ENCODE peak calls at places on chromosome 1, in four cellular contexts. L, N, C and S are unnamed samples.

GRCh38 chr1:214136336-214136735 is 144.6 kb upstream of the SMYD2 start:
- DNase-seq in L (no peak), N (no peak), C (no peak), S (no peak)

GRCh38 chr1:6922096-6922931 is 137.1 kb downstream of the CAMTA1 start:
- DNase-seq in L (no peak), N (no peak), C (no peak), S (no peak)

GRCh38 chr1:224820341-224820740 is 109.1 kb upstream of the DNAH14 start:
- DNase-seq in L (no peak), N (no peak), C (no peak), S (no peak)

GRCh38 chr1:219265026-219265515 is 91.4 kb downstream of the LYPLAL1 start:
- DNase-seq in L (no peak), N (no peak), C (no peak), S (no peak)

GRCh38 chr1:36446261-36446660 is 4.0 kb downstream of the OSCP1 start:
- DNase-seq in L (peak), N (no peak), C (no peak), S (no peak)

GRCh38 chr1:214510477-214510876 is 40.9 kb downstream of the PTPN14 start:
- DNase-seq in L (no peak), N (no peak), C (no peak), S (no peak)

GRCh38 chr1:41450747-41451285 is 33.7 kb downstream of the EDN2 start:
- DNase-seq in L (no peak), N (no peak), C (no peak), S (no peak)

GRCh38 chr1:225447649-225448048 is 19.8 kb upstream of the LBR start:
- DNase-seq in L (no peak), N (no peak), C (no peak), S (no peak)

DNA sequence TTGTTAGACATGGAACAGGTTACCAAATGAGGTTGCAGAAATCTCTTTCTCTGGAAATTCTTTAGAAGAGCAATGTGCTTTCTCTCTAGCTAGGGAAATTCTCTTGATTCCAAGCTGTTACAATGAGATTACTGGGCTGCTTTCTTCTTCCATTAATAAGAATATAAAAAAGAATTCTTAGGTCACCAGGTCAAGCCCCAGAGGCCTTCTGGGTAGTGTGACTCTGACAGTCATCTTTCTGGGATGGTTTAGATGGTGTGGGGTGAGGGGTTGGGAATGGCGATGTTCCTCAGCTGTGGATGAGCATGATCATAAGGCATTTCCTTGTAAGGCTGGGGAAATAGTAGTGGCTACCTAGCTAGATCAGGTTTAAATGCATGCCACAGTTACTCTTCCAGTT is 35.3 kb downstream of the FGGY start:
- DNase-seq in L (peak), N (no peak), C (no peak), S (no peak)
- H3K4ac ChIP-seq in L (no peak), N (no peak), C (no peak), S (no peak)

DNA sequence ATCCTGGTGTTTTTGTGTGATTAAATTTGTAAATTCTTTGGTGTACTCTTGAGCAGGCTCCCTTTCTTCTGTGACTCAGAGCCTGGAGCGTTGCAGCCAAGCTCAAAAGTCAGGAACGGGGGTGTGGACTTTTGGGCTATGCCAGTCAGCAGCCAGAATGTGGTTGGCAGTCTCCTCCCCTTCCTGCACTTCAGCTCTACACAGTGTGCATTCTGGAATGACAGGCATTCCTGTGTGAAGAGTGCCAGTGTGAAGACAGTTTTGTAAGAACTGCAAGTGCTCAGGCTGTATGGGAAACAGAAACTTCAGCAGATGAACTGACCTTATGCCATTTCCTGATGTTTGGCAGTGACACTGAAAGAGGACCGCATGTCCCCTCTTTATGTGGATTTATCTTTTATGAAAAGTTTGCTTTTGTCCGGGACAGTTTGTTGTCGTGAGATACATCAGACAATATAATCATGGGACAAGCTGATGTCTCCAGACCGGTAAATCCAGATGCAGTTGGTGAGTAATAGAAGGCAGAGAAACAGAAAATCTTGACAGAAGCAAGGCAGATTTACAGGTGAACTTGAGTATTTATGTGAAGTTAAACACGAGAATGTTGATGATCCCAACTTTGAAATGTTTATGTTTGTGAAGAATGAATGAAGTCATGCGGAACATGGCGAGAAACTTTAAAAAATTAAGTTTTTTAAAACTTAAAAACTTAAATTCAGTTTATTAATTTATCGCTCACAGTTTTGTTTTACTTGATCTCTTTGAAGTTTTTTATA is 67.7 kb upstream of the RCC1 start:
- DNase-seq in L (peak), N (peak), C (peak), S (peak)
- H3K4me3 ChIP-seq in L (no peak), N (no peak), C (no peak), S (no peak)

DNA sequence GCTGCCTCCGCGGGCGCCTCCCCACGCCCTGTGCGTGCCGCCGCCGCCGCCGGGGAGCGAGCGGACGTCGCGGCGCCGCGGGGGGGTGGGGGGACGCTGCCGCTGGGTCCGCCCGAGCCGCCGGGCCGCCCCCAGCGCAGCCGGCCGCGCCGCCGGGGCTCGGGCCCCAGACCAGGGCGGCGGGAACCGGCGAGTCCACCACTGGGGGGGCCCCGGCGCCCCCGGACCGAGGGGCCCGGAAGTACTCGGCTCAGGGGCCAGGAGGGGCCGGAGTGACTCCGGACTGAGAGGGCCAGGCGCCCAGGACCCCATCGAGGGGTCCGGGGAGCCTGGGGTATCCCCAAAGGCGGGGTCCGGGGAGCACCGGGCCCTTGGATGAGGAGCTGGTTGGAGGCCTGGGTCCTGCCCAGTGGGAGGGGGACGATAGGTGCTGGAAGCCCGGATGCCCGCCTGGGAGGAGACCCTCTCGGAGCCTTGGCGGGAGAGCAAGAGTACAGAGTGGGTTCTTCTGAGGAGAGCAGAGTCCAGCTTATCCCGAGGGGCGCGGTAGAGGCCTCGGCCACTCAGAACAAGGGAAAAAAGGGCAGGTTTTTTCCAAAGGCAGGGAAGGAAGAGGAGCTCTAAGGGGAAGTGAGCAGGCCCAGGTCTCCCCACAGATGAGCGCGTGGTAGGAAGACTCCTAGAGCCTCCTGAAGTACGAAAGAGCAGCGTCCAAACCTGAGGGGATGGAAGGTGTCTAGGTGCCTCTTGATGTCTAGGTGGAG is 554 bp downstream of the GMEB1 start:
- DNase-seq in L (peak), N (peak), C (no peak), S (peak)
- H2BK12ac ChIP-seq in L (no peak), N (no peak), C (peak), S (no peak)

GRCh38 chr1:156376146-156376545 is 7.1 kb downstream of the RHBG start:
- DNase-seq in L (no peak), N (no peak), C (no peak), S (no peak)

GRCh38 chr1:156379420-156380165 is 10.6 kb downstream of the RHBG start:
- DNase-seq in L (peak), N (no peak), C (no peak), S (no peak)

GRCh38 chr1:156382561-156382960 is 13.6 kb downstream of the RHBG start:
- DNase-seq in L (no peak), N (no peak), C (no peak), S (no peak)

GRCh38 chr1:156376958-156377919 is 8.2 kb downstream of the RHBG start:
- DNase-seq in L (no peak), N (no peak), C (no peak), S (no peak)

DNA sequence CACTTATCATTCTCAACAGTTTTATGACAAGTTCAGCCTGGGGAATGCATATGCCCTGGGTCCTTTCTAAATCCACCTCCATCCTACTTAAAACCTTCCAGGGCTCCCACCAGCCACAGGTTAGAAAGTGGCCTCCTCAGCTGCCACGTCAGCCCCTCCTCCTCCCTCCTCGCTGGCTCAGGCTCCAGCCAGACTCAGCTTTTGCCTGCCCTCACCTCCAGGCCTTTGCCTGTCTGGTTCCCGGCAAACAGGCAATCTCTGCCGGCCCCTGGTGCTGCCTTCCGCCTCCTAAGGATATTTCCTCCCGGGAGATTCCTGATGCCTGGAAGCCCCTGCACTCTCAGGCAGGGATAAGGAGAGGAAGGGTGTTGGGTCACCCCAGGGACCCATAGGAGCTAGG is 9.5 kb downstream of the RHBG start:
- DNase-seq in L (no peak), N (no peak), C (no peak), S (no peak)
- H3K4ac ChIP-seq in L (no peak), N (no peak), C (no peak), S (no peak)

GRCh38 chr1:182589520-182589919 is 464 bp upstream of the RNASEL start:
- DNase-seq in L (no peak), N (no peak), C (no peak), S (no peak)
- H3K4me3 ChIP-seq in L (no peak), N (no peak), C (no peak), S (no peak)

GRCh38 chr1:46133181-46133658 is 791 bp upstream of the PIK3R3 start:
- DNase-seq in L (no peak), N (no peak), C (no peak), S (no peak)

GRCh38 chr1:46131727-46132528 is 501 bp downstream of the PIK3R3 start:
- DNase-seq in L (peak), N (no peak), C (no peak), S (no peak)

GRCh38 chr1:46131093-46131492 is 1.3 kb downstream of the PIK3R3 start:
- DNase-seq in L (peak), N (no peak), C (no peak), S (no peak)

GRCh38 chr1:46133946-46134345 is 1.5 kb upstream of the PIK3R3 start:
- DNase-seq in L (no peak), N (no peak), C (no peak), S (no peak)

DNA sequence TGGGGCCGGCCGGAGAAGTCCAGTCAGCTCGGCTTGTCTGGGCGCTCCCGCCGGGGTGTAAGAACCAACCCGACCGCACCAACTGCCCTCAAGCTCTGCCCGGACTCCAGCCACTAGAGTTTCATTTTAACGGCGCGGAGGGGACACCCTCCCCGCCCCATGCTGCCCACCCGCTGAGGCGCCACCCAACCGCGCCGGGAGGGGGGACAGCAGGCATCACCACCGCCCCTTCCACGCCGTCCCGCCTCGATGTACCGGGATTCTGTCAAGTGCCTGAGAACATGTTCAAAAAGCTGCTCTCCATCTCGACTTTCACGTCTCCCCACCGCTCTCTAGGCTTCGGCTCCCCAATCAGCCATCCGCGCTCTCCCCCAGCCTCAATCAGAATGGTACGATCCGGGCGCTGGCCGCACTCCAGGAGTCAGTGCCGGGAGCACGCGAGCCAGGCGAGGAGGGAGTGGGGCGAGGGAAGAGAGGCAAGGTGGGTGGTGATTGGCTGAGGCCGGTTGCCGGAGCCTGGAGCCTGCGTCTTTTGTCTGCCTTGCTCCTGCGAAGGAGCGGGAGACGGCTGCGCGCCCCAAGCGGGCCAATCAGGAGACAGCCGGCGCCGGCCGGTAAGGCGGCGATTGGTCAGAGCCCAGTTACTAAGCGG is at the start of gene PIK3R3:
- DNase-seq in L (peak), N (peak), C (peak), S (peak)
- H2BK12ac ChIP-seq in L (peak), N (peak), C (peak), S (peak)

GRCh38 chr1:210657806-210658205 is 329.1 kb downstream of the HHAT start:
- DNase-seq in L (no peak), N (no peak), C (no peak), S (no peak)

GRCh38 chr1:210652329-210652954 is 323.7 kb downstream of the HHAT start:
- DNase-seq in L (no peak), N (no peak), C (no peak), S (no peak)

GRCh38 chr1:210653771-210654170 is 325.1 kb downstream of the HHAT start:
- DNase-seq in L (no peak), N (no peak), C (no peak), S (peak)

GRCh38 chr1:210654176-210654786 is 325.6 kb downstream of the HHAT start:
- DNase-seq in L (peak), N (no peak), C (no peak), S (no peak)

DNA sequence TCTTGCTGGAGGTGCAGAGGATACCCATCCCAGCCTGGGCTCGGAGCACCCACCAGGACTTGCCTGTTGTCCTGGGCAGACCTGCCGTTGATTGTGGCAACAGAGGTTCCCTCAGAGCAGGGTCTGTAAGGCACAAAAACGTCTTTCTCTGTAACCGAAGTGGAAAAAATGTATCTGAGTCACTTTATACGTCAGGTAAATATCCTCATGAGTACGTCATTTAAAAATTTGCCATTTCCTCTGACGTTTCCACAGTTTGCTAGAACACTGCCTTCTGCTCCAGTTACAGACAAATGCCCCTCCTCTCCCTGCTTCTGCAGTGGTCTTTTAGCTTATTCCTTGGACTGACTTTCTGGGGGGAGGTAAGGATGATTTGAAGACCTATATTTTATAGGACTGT is 326.8 kb downstream of the HHAT start:
- DNase-seq in L (peak), N (no peak), C (no peak), S (no peak)
- H3K4ac ChIP-seq in L (no peak), N (no peak), C (no peak), S (no peak)